ENCODE peak calls at places on chromosome 5, in six cellular contexts. P, N, U, B, O and A are unnamed samples.

GRCh38 chr5:100430268-100430900 is 104.8 kb upstream of the FAM174A start:
- DNase-seq in U (no peak), B (peak; percentile 70), N (peak; percentile 43), O (peak; percentile 72), P (no peak), A (peak; percentile 54)

GRCh38 chr5:171612749-171613148 is 172.9 kb upstream of the SMIM23 start:
- DNase-seq in U (no peak), N (no peak), P (no peak), O (no peak), B (no peak), A (no peak)

GRCh38 chr5:13553896-13554295 is 390.6 kb downstream of the DNAH5 start:
- DNase-seq in U (no peak), N (no peak), O (peak; percentile 72), B (no peak), P (no peak), A (peak; percentile 83)

GRCh38 chr5:99355881-99356280 is 427.1 kb upstream of the CHD1 start:
- DNase-seq in O (no peak), P (no peak), U (no peak), B (no peak), N (no peak), A (no peak)

GRCh38 chr5:100731768-100732167 is 171.3 kb downstream of the ST8SIA4 start:
- DNase-seq in U (no peak), O (no peak), N (peak; percentile 54), B (no peak), P (no peak), A (no peak)

GRCh38 chr5:146052780-146053179 is 52.6 kb downstream of the PLAC8L1 start:
- DNase-seq in B (no peak), N (no peak), O (no peak), U (no peak), P (no peak), A (no peak)

GRCh38 chr5:148482697-148483462 is 99.1 kb downstream of the FBXO38 start:
- DNase-seq in B (peak; percentile 79), O (peak; percentile 88), N (peak; percentile 58), P (no peak), U (peak; percentile 76), A (peak; percentile 63)

GRCh38 chr5:586751-587285 is 25.3 kb upstream of the CEP72 start:
- DNase-seq in N (no peak), B (no peak), U (no peak), O (no peak), P (no peak), A (no peak)

GRCh38 chr5:170474489-170475266 is 29.1 kb upstream of the KCNIP1 start:
- DNase-seq in B (no peak), O (no peak), N (no peak), U (no peak), P (no peak), A (no peak)

GRCh38 chr5:140327589-140327988 is 18.8 kb downstream of the HBEGF start:
- DNase-seq in P (no peak), N (no peak), U (no peak), B (no peak), O (no peak), A (no peak)

GRCh38 chr5:111672126-111672525 is 84.9 kb downstream of the NREP start:
- DNase-seq in U (no peak), B (no peak), N (no peak), O (no peak), P (no peak), A (no peak)

GRCh38 chr5:111668713-111669112 is 88.3 kb downstream of the NREP start:
- DNase-seq in B (no peak), U (no peak), O (no peak), P (peak; percentile 7), N (no peak), A (no peak)

GRCh38 chr5:111667128-111667756 is 89.8 kb downstream of the NREP start:
- DNase-seq in N (peak; percentile 6), B (no peak), U (no peak), O (no peak), P (no peak), A (no peak)

GRCh38 chr5:111673896-111674626 is 82.9 kb downstream of the NREP start:
- DNase-seq in N (no peak), U (no peak), O (no peak), B (no peak), P (no peak), A (no peak)

GRCh38 chr5:111670826-111671492 is 86.0 kb downstream of the NREP start:
- DNase-seq in O (no peak), B (no peak), N (no peak), P (no peak), U (no peak), A (no peak)
- TF ChIP-seq CTCF in O (no peak), B (no peak), N (no peak), P (no peak), U (no peak), A (peak; percentile 12)

DNA sequence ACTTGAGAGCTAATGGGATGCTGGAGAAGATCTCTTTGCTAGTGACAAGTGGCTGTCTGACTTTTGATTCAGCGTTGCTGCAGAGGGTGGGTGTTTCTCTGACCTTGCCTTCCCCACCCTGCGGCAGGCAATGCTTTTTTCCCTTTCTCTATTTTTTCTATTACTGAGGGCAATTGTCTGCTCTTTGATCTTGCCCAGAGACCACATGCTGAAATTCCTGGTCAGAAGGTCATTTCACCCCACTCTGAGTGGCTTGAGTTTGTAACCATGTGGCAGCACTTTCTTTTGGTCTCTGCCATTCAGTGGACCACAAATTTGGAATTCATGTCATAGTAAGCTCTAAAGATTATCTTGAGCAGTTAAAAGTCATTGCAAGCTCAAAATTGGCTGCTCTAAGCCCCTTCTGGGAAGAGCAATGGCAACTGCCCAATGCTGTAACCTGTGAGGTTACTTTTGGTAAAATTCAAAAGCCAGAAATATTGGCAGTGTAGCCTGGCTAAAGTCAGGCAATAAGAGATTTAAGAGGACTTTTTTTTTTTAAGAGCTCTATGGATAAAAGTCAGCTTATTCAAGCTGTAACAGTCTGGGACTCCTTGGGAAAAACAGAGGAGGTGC is 30.4 kb upstream of the MTMR12 start:
- DNase-seq in B (no peak), N (no peak), O (no peak), P (no peak), U (no peak), A (no peak)
- TF ChIP-seq CTCF in B (no peak), N (no peak), O (no peak), P (no peak), U (no peak), A (no peak)

GRCh38 chr5:119022017-119022745 is 33.8 kb upstream of the DTWD2 start:
- DNase-seq in U (no peak), P (peak; percentile 3), N (peak; percentile 54), B (no peak), O (no peak), A (no peak)
- TF ChIP-seq CTCF in U (peak; percentile 54), P (peak; percentile 37), N (peak; percentile 5), B (no peak), O (peak; percentile 30), A (peak; percentile 20)

GRCh38 chr5:174947548-174947947 is 223.2 kb downstream of the MSX2 start:
- DNase-seq in U (no peak), P (no peak), B (no peak), O (no peak), N (no peak), A (no peak)

GRCh38 chr5:174945853-174946252 is 221.5 kb downstream of the MSX2 start:
- DNase-seq in B (no peak), U (no peak), O (no peak), N (no peak), P (no peak), A (no peak)

DNA sequence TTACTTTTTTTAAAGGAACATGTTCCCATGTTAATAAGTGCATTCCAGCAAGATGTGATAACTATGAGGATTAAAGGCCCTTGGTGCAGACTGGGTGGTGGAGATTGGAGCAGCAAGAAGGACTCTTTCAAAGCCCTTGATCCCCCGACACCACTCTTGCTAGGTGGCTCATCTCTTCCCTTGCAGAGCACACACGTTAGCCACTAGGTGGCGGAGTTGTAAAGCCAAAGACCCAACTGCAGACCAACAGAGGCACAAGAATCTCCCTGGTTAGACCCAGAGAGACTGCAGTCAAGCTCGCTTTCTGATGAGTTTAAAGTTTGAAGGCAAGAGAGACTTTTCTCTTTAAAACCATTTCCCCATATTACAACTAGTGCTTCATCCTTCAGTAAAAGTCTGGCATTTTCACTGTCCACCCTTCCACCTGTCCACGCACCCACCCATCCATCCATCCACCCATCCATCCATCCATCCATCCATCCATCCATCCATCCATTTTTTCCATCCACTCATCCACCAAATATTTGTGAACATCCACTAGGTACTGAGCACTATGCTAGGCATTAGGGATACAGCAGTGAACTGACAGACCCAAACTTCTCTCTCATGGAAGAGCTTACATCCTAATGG is 226.9 kb downstream of the MSX2 start:
- DNase-seq in O (peak; percentile 66), B (peak; percentile 59), U (no peak), P (peak; percentile 33), N (peak; percentile 74), A (peak; percentile 68)
- TF ChIP-seq CTCF in O (peak; percentile 91), B (peak; percentile 83), U (peak; percentile 91), P (peak; percentile 81), N (peak; percentile 87), A (peak; percentile 83)

GRCh38 chr5:69078921-69079537 is 14.8 kb upstream of the SLC30A5 start:
- DNase-seq in B (no peak), P (no peak), U (no peak), O (no peak), N (no peak), A (no peak)

GRCh38 chr5:69086206-69086605 is 7.6 kb upstream of the SLC30A5 start:
- DNase-seq in N (no peak), B (no peak), O (no peak), U (no peak), P (no peak), A (no peak)

GRCh38 chr5:69084903-69085302 is 8.9 kb upstream of the SLC30A5 start:
- DNase-seq in O (no peak), U (no peak), P (no peak), N (no peak), B (no peak), A (no peak)

GRCh38 chr5:69079556-69079955 is 14.3 kb upstream of the SLC30A5 start:
- DNase-seq in O (no peak), U (no peak), N (no peak), P (no peak), B (no peak), A (no peak)

GRCh38 chr5:69083412-69083811 is 10.4 kb upstream of the SLC30A5 start:
- DNase-seq in B (no peak), O (peak; percentile 35), P (no peak), N (no peak), U (no peak), A (no peak)
- TF ChIP-seq CTCF in B (no peak), O (no peak), P (no peak), N (no peak), U (no peak), A (no peak)

DNA sequence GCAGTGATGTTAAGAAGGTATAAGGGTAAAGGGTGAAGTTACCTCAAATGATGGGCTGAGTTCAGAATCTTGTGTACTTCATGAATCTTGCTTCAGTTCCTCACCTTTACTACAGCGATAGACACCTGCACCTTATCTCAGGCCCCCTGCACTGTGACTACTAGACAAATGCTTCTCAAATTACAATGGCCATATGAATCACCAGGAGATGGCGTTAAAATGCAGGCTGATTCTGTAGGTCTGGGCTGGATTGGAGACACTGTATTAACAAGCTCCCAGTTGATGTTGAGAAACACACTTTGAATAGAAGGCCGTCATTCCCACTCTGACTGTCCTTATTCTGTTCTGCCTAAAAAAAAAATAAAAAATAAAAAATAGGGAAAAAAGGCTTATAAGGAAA is 29.8 kb downstream of the TARS1 start:
- DNase-seq in P (peak; percentile 16), U (no peak), O (no peak), N (no peak), B (no peak), A (no peak)
- TF ChIP-seq CTCF in P (peak; percentile 62), U (peak; percentile 38), O (no peak), N (no peak), B (no peak), A (no peak)